ENCODE peak calls at places on chromosome 21, in six cellular contexts. V is body of pancreas, C is ascending aorta, D is mesendoderm, A is kidney, E is pancreas. X is an unnamed sample. For H3K4me1, the result is how much of the 10 kb centered on the place peaks cover.

GRCh38 chr21:39386194-39386593 is 37.3 kb upstream of the HMGN1 start:
- DNase-seq in A (no peak), C (no peak), E (peak), V (peak), D (no peak), X (peak)

GRCh38 chr21:34890724-34891609 is 158.1 kb downstream of the RUNX1 start:
- DNase-seq in D (peak), V (peak), C (no peak), E (peak), A (peak), X (peak)

GRCh38 chr21:32981096-32981495 is 44.6 kb upstream of the OLIG2 start:
- DNase-seq in A (no peak), V (no peak), C (no peak), D (no peak), E (no peak), X (no peak)

GRCh38 chr21:15514073-15514946 is 215.5 kb upstream of the USP25 start:
- DNase-seq in D (peak), V (no peak), E (no peak), A (no peak), C (no peak), X (no peak)

GRCh38 chr21:14888202-14888601 is 176.6 kb downstream of the NRIP1 start:
- DNase-seq in D (no peak), A (no peak), C (no peak), E (no peak), V (no peak), X (no peak)

GRCh38 chr21:34606051-34606450 is 8.9 kb downstream of the RCAN1 start:
- DNase-seq in D (peak), A (no peak), E (no peak), C (no peak), V (no peak), X (no peak)

GRCh38 chr21:43190544-43191340 is 21.9 kb downstream of the CRYAA start:
- DNase-seq in E (no peak), C (no peak), V (peak), A (peak), D (no peak), X (peak)

GRCh38 chr21:30395731-30396130 is at the start of gene KRTAP13-1:
- DNase-seq in E (no peak), V (no peak), C (no peak), A (no peak), D (no peak), X (no peak)

GRCh38 chr21:31332525-31332924 is 11.5 kb downstream of the TIAM1 start:
- DNase-seq in V (no peak), E (no peak), C (no peak), D (no peak), A (no peak), X (no peak)

DNA sequence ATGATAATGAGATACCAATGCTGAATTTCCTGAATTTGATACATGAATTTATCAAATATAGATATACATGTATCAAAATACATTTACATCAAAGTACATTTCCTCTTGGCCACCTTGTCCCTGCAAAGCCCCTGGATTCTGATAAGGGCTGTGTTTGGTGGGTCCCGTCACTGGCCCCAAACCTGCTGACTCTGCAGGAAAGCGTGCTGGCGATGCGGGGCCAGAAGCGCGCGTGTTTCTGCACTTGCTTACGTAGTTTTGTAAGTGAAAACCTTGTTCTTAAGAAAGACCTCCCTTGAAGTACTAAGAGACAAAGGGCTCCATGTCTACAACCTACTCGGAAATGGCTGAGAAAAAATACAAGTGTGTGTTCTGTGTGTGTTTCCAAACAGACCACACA is 11.0 kb downstream of the ITGB2 start:
- DNase-seq in D (no peak), A (no peak), E (no peak), V (no peak), C (no peak), X (peak)
- H3K4me1 ChIP-seq in D (under half), A (under half), E (under half), V (under half), C (under half), X (half or more)

GRCh38 chr21:36428789-36429671 is 43.8 kb downstream of the CHAF1B start:
- DNase-seq in C (no peak), V (no peak), D (no peak), E (no peak), A (no peak), X (no peak)

GRCh38 chr21:36430841-36431240 is 45.6 kb downstream of the CHAF1B start:
- DNase-seq in E (no peak), A (no peak), V (no peak), C (no peak), D (no peak), X (no peak)

GRCh38 chr21:36429672-36430546 is 44.7 kb downstream of the CHAF1B start:
- DNase-seq in E (peak), A (peak), V (peak), C (peak), D (peak), X (peak)

GRCh38 chr21:36433011-36433709 is 46.8 kb downstream of the CLDN14 start:
- DNase-seq in C (no peak), A (no peak), V (no peak), D (no peak), E (no peak), X (no peak)

GRCh38 chr21:36431252-36431651 is 46.1 kb downstream of the CHAF1B start:
- DNase-seq in C (no peak), D (no peak), A (no peak), V (no peak), E (no peak), X (no peak)
- H3K27ac ChIP-seq in C (peak), D (no peak), A (no peak), V (peak), E (no peak), X (no peak)

DNA sequence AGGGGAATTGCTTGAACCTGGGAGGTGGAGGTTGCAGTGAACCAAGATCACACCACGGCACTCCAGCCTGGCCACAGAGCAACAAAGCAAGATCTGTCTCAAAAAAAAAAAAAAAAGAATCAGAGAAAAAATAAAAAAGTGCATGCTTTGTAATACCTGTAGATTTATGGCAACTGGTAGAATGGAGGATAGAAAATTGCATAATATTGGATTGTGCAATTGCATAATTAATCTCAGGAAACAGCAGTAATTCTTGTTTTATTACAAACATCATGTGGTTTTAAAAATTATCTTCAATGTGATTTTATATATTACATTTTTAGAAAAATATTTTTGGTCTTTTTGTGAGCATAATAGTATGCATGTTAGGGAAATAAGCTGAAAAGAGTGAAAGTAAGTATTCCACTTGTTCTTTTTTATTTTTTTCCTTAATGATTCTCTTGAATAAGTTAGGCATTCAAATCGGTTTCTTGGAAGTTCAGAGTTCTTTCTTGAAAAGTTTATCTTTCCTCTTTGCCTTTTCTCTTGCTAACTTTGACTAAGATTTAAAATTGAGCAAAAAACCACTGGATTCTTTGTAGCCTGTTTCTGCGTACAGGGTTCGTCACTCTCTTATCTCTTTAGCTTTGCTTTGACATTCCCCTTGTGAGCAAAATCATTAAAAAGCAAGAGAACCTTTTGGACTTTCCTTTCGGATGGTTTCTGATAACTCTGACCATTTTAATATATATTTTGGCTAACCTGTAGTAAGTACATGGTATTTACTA is 127.5 kb upstream of the ADAMTS5 start:
- DNase-seq in V (no peak), D (no peak), A (no peak), C (no peak), E (no peak), X (no peak)
- H3K4me3 ChIP-seq in V (no peak), D (no peak), A (no peak), C (no peak), E (no peak), X (no peak)

GRCh38 chr21:44870748-44871495 is 2.6 kb downstream of the PTTG1IP start:
- DNase-seq in A (peak), D (no peak), C (no peak), E (no peak), V (no peak), X (no peak)

GRCh38 chr21:44872568-44873355 is 728 bp downstream of the PTTG1IP start:
- DNase-seq in C (no peak), E (peak), V (peak), D (peak), A (peak), X (peak)

GRCh38 chr21:44869860-44870747 is 3.4 kb downstream of the PTTG1IP start:
- DNase-seq in V (peak), C (peak), E (no peak), D (peak), A (peak), X (no peak)

GRCh38 chr21:44872266-44872567 is 1.3 kb downstream of the PTTG1IP start:
- DNase-seq in A (no peak), C (no peak), V (no peak), D (peak), E (no peak), X (no peak)

DNA sequence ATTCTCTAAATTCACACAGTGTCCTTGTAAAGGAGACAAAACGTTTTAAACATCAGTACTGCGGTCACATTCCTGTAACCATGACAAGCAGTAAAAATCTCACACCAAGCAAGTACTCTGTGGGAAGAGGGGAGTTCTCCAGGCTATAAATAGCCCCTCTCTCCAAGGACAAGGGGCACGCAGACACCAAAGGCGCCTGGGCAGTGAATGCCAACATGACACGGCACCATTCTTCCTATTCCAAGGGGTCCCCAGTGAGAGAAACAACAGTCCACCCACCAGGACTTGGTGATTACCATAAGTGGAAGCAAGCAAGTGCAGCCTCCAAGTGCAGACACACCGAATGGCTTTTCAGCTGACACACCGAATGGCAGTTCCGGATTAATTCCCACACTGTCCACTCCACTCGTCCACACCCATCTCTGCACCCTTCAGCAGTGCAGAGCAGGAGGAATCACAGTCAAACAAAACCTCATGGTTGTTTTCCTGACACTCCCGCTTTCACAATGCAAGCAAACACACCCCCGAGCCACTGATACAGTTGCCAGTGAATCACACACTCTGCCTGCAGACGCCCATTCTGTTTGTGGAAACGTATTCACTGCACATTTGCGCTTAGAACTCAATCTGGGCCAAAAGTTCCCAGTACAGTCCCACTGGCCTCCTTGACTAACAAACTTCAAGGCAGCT is 1.8 kb downstream of the PTTG1IP start:
- DNase-seq in E (no peak), D (no peak), C (no peak), A (peak), V (no peak), X (no peak)
- H3K4me1 ChIP-seq in E (under half), D (under half), C (under half), A (under half), V (half or more), X (half or more)